ENCODE peak calls at places on chromosomes 5 and 9, in eight cellular contexts. One of them, this sample, is unnamed.

GRCh38 chr9:4258321-4259093 is 41.4 kb downstream of the GLIS3 start:
- DNase-seq in IMR-90: peak; percentile 87
- DNase-seq in HepG2: no peak
- DNase-seq in K562: no peak
- DNase-seq in HCT116: no peak
- DNase-seq in SK-N-SH: no peak
- DNase-seq in H1: no peak
- DNase-seq in GM12878: no peak
- DNase-seq in this sample: no peak

GRCh38 chr9:127869310-127870152 is 7.9 kb downstream of the AK1 start:
- DNase-seq in H1: peak; percentile 98
- DNase-seq in HCT116: peak; percentile 65
- DNase-seq in SK-N-SH: peak; percentile 97
- DNase-seq in HepG2: peak; percentile 71
- DNase-seq in IMR-90: peak; percentile 67
- DNase-seq in K562: peak; percentile 91
- DNase-seq in GM12878: no peak
- DNase-seq in this sample: peak; percentile 81

GRCh38 chr5:118891252-118891651 is 97.1 kb downstream of the DTWD2 start:
- DNase-seq in HCT116: no peak
- DNase-seq in IMR-90: no peak
- DNase-seq in GM12878: peak; percentile 4
- DNase-seq in H1: no peak
- DNase-seq in HepG2: no peak
- DNase-seq in SK-N-SH: no peak
- DNase-seq in K562: no peak
- DNase-seq in this sample: no peak

GRCh38 chr5:139223481-139223880 is 25.3 kb upstream of the SIL1 start:
- DNase-seq in HepG2: no peak
- DNase-seq in H1: no peak
- DNase-seq in HCT116: no peak
- DNase-seq in GM12878: no peak
- DNase-seq in IMR-90: no peak
- DNase-seq in SK-N-SH: no peak
- DNase-seq in K562: no peak
- DNase-seq in this sample: no peak

GRCh38 chr5:83802686-83803085 is 82.0 kb upstream of the HAPLN1 start:
- DNase-seq in GM12878: no peak
- DNase-seq in SK-N-SH: no peak
- DNase-seq in H1: no peak
- DNase-seq in HepG2: no peak
- DNase-seq in K562: no peak
- DNase-seq in HCT116: no peak
- DNase-seq in IMR-90: peak; percentile 42
- DNase-seq in this sample: no peak

GRCh38 chr5:134554319-134555222 is 29.1 kb downstream of the JADE2 start:
- DNase-seq in HCT116: no peak
- DNase-seq in IMR-90: peak; percentile 82
- DNase-seq in H1: no peak
- DNase-seq in SK-N-SH: peak; percentile 83
- DNase-seq in GM12878: peak; percentile 82
- DNase-seq in HepG2: no peak
- DNase-seq in K562: no peak
- DNase-seq in this sample: peak; percentile 96

GRCh38 chr5:42993516-42994284 is 46.4 kb downstream of the ANXA2R start:
- DNase-seq in GM12878: no peak
- DNase-seq in IMR-90: peak; percentile 89
- DNase-seq in H1: no peak
- DNase-seq in SK-N-SH: no peak
- DNase-seq in HCT116: no peak
- DNase-seq in K562: peak; percentile 75
- DNase-seq in HepG2: no peak
- DNase-seq in this sample: peak; percentile 76

GRCh38 chr5:26054594-26054993 is 983.8 kb downstream of the CDH9 start:
- DNase-seq in HCT116: no peak
- DNase-seq in K562: no peak
- DNase-seq in IMR-90: no peak
- DNase-seq in SK-N-SH: no peak
- DNase-seq in HepG2: no peak
- DNase-seq in H1: no peak
- DNase-seq in GM12878: no peak
- DNase-seq in this sample: no peak

GRCh38 chr5:80921026-80921425 is 39.1 kb upstream of the RASGRF2 start:
- DNase-seq in H1: peak; percentile 45
- DNase-seq in HCT116: no peak
- DNase-seq in IMR-90: no peak
- DNase-seq in GM12878: no peak
- DNase-seq in SK-N-SH: no peak
- DNase-seq in K562: peak; percentile 5
- DNase-seq in HepG2: peak; percentile 6
- DNase-seq in this sample: no peak

GRCh38 chr9:29806941-29807625 is 2233.8 kb upstream of the C9orf72 start:
- DNase-seq in H1: no peak
- DNase-seq in HepG2: no peak
- DNase-seq in GM12878: no peak
- DNase-seq in HCT116: no peak
- DNase-seq in IMR-90: no peak
- DNase-seq in SK-N-SH: no peak
- DNase-seq in K562: no peak
- DNase-seq in this sample: no peak

GRCh38 chr5:11048760-11049159 is 287.7 kb upstream of the DAP start:
- DNase-seq in IMR-90: no peak
- DNase-seq in GM12878: no peak
- DNase-seq in K562: peak; percentile 4
- DNase-seq in SK-N-SH: no peak
- DNase-seq in HCT116: no peak
- DNase-seq in HepG2: no peak
- DNase-seq in H1: no peak
- DNase-seq in this sample: peak; percentile 10

GRCh38 chr5:97553829-97554452 is 370.9 kb upstream of the RIOK2 start:
- DNase-seq in SK-N-SH: no peak
- DNase-seq in IMR-90: peak; percentile 28
- DNase-seq in H1: no peak
- DNase-seq in HepG2: no peak
- DNase-seq in K562: no peak
- DNase-seq in HCT116: no peak
- DNase-seq in GM12878: no peak
- DNase-seq in this sample: no peak

GRCh38 chr5:102713278-102713677 is 41.8 kb upstream of the PAM start:
- DNase-seq in K562: no peak
- DNase-seq in IMR-90: no peak
- DNase-seq in H1: no peak
- DNase-seq in SK-N-SH: no peak
- DNase-seq in HCT116: no peak
- DNase-seq in GM12878: no peak
- DNase-seq in HepG2: no peak
- DNase-seq in this sample: no peak

GRCh38 chr9:91210318-91210717 is 151.4 kb downstream of the AUH start:
- DNase-seq in K562: no peak
- DNase-seq in SK-N-SH: no peak
- DNase-seq in GM12878: no peak
- DNase-seq in HCT116: no peak
- DNase-seq in H1: no peak
- DNase-seq in IMR-90: no peak
- DNase-seq in HepG2: no peak
- DNase-seq in this sample: no peak

GRCh38 chr5:154793599-154794524 is 38.7 kb downstream of the LARP1 start:
- DNase-seq in K562: no peak
- DNase-seq in GM12878: no peak
- DNase-seq in IMR-90: peak; percentile 77
- DNase-seq in HCT116: no peak
- DNase-seq in HepG2: no peak
- DNase-seq in H1: no peak
- DNase-seq in SK-N-SH: no peak
- DNase-seq in this sample: no peak
- TF ChIP-seq RAD21 in K562: no peak
- TF ChIP-seq RAD21 in GM12878: no peak
- TF ChIP-seq RAD21 in IMR-90: no peak
- TF ChIP-seq RAD21 in HCT116: no peak
- TF ChIP-seq RAD21 in HepG2: no peak
- TF ChIP-seq RAD21 in H1: no peak
- TF ChIP-seq RAD21 in SK-N-SH: no peak
- TF ChIP-seq RAD21 in this sample: no peak

DNA sequence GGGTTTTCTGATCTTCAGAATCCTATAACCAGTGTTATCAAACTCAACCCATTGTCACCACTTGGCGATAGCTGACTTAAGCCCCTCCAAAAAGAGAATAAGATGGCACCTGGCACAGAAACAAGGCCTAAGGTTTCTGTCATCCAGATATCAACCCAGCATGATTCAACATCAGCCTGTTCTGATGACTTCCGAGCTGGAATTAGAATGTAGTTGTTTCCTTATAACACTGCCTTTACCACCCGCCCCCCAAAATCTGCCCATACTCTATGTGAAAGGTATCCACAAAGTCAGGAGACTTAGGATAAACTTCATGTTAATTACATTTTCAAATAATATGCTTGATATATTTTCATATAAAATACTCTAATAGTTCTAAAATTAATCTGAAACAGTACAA is 5.2 kb downstream of the KLF9 start:
- DNase-seq in HCT116: no peak
- DNase-seq in HepG2: no peak
- DNase-seq in SK-N-SH: no peak
- DNase-seq in IMR-90: no peak
- DNase-seq in GM12878: no peak
- DNase-seq in K562: no peak
- DNase-seq in H1: no peak
- DNase-seq in this sample: no peak
- TF ChIP-seq RAD21 in HCT116: no peak
- TF ChIP-seq RAD21 in HepG2: no peak
- TF ChIP-seq RAD21 in SK-N-SH: no peak
- TF ChIP-seq RAD21 in IMR-90: no peak
- TF ChIP-seq RAD21 in GM12878: no peak
- TF ChIP-seq RAD21 in K562: no peak
- TF ChIP-seq RAD21 in H1: no peak
- TF ChIP-seq RAD21 in this sample: no peak

GRCh38 chr5:12174734-12175133 is 270.5 kb upstream of the CTNND2 start:
- DNase-seq in SK-N-SH: no peak
- DNase-seq in GM12878: no peak
- DNase-seq in K562: no peak
- DNase-seq in HCT116: no peak
- DNase-seq in H1: no peak
- DNase-seq in HepG2: no peak
- DNase-seq in IMR-90: no peak
- DNase-seq in this sample: no peak

GRCh38 chr5:12175914-12176585 is 271.8 kb upstream of the CTNND2 start:
- DNase-seq in H1: no peak
- DNase-seq in HepG2: no peak
- DNase-seq in IMR-90: no peak
- DNase-seq in GM12878: no peak
- DNase-seq in HCT116: no peak
- DNase-seq in K562: no peak
- DNase-seq in SK-N-SH: no peak
- DNase-seq in this sample: no peak

GRCh38 chr5:12177851-12178250 is 273.6 kb upstream of the CTNND2 start:
- DNase-seq in HCT116: no peak
- DNase-seq in GM12878: no peak
- DNase-seq in K562: no peak
- DNase-seq in H1: no peak
- DNase-seq in SK-N-SH: no peak
- DNase-seq in HepG2: no peak
- DNase-seq in IMR-90: no peak
- DNase-seq in this sample: no peak

GRCh38 chr5:12182988-12183387 is 278.7 kb upstream of the CTNND2 start:
- DNase-seq in GM12878: no peak
- DNase-seq in HCT116: no peak
- DNase-seq in SK-N-SH: no peak
- DNase-seq in HepG2: no peak
- DNase-seq in IMR-90: no peak
- DNase-seq in K562: no peak
- DNase-seq in H1: no peak
- DNase-seq in this sample: no peak

DNA sequence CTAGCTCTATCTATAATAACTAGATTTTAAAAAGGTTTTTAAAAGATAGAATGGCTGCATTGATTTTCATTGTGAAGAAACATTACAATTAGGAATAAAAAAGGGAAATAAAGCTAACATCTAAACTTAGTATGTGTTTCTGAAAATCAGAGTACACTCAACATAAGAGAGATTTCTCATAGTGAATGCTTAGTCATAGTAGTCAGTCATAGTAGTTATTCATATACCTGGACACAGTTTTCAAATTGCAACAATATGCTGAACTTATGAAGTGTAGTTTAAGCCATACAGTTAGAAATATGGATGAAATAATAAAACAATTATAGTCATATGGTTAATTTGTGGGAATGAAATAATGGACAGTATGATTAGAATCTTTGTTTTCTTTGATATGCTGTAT is 273.0 kb upstream of the CTNND2 start:
- DNase-seq in HCT116: no peak
- DNase-seq in SK-N-SH: no peak
- DNase-seq in GM12878: no peak
- DNase-seq in IMR-90: no peak
- DNase-seq in K562: no peak
- DNase-seq in HepG2: no peak
- DNase-seq in H1: no peak
- DNase-seq in this sample: no peak
- TF ChIP-seq RAD21 in HCT116: no peak
- TF ChIP-seq RAD21 in SK-N-SH: no peak
- TF ChIP-seq RAD21 in GM12878: no peak
- TF ChIP-seq RAD21 in IMR-90: no peak
- TF ChIP-seq RAD21 in K562: no peak
- TF ChIP-seq RAD21 in HepG2: no peak
- TF ChIP-seq RAD21 in H1: no peak
- TF ChIP-seq RAD21 in this sample: no peak

DNA sequence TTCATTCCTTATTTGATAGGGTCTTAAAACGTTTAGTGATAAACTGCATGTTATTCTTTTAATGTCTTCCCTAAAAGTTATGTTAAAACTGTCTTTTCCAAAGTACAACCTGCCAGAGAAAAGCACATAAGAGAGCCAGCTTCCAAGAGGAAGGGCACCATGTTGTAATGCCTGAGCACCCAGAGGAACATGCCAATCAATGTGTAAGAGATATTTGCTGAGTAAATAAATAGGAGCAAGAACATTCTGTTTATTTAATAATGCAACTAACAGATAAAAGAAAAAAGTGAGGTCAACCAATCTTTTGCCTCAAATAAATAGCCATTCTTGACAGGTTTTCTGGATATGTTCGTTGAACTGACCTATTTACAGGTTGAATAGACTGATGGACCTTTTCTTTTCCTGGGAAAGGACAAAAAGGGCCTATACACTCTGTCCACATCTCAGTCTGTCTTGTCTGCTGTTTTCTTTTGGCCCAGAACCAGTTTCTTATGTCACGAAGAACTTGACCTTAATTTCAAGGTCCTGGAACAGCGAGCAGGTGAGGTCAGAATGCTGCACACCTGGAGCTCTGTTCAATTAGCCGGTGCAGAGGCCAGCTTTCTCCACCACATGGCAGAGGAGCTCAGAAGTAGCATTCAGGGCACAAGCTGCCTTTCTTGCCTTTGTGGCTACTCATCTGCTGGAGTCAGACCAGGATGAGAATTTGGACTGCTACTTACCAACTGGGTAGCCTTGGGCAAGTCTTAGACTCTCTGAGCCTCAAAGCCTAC is 77.7 kb downstream of the PLCXD3 start:
- DNase-seq in HepG2: no peak
- DNase-seq in K562: no peak
- DNase-seq in H1: no peak
- DNase-seq in HCT116: no peak
- DNase-seq in IMR-90: no peak
- DNase-seq in GM12878: no peak
- DNase-seq in SK-N-SH: no peak
- DNase-seq in this sample: no peak
- TF ChIP-seq RAD21 in HepG2: no peak
- TF ChIP-seq RAD21 in K562: no peak
- TF ChIP-seq RAD21 in H1: no peak
- TF ChIP-seq RAD21 in HCT116: no peak
- TF ChIP-seq RAD21 in IMR-90: no peak
- TF ChIP-seq RAD21 in GM12878: no peak
- TF ChIP-seq RAD21 in SK-N-SH: no peak
- TF ChIP-seq RAD21 in this sample: no peak